ENCODE peak calls at places on chromosomes 13 and 19, in ten cellular contexts. S, P, R, B, V, K, G, F, J and Y are unnamed samples.

GRCh38 chr19:24078688-24079087 is 8.3 kb upstream of the ZNF254 start:
- DNase-seq in V (no peak), R (no peak), S (no peak), P (no peak), K (no peak), B (no peak), G (no peak), F (no peak), J (no peak), Y (no peak)

GRCh38 chr13:29849071-29849541 is 1.3 kb downstream of the UBL3 start:
- DNase-seq in F (peak), B (peak), R (peak), V (no peak), P (peak), G (peak), J (peak), S (peak), K (no peak), Y (peak)

GRCh38 chr19:10701955-10702307 is 692 bp downstream of the QTRT1 start:
- DNase-seq in B (no peak), V (no peak), R (no peak), G (no peak), J (peak), K (no peak), S (no peak), F (no peak), P (peak), Y (peak)

GRCh38 chr13:81540777-81541176 is 1199.9 kb upstream of the SPRY2 start:
- DNase-seq in V (peak), S (no peak), J (no peak), F (no peak), B (no peak), P (no peak), G (no peak), R (no peak), K (no peak), Y (peak)

GRCh38 chr19:13583114-13583513 is 76.8 kb upstream of the CACNA1A start:
- DNase-seq in V (no peak), F (no peak), J (no peak), S (no peak), R (no peak), P (no peak), K (no peak), G (no peak), B (no peak), Y (no peak)

GRCh38 chr13:50893211-50893852 is 16.3 kb upstream of the RNASEH2B start:
- DNase-seq in P (no peak), B (no peak), R (no peak), K (no peak), V (peak), F (no peak), S (peak), G (no peak), J (peak), Y (peak)

GRCh38 chr19:21087871-21088270 is 5.9 kb downstream of the ZNF714 start:
- DNase-seq in V (no peak), P (no peak), S (no peak), R (no peak), F (no peak), J (no peak), K (no peak), B (no peak), G (no peak), Y (no peak)

GRCh38 chr13:25886438-25887214 is 165.2 kb downstream of the SHISA2 start:
- DNase-seq in V (peak), K (no peak), J (no peak), S (peak), G (no peak), P (peak), R (peak), B (peak), F (no peak), Y (peak)

GRCh38 chr13:111789420-111789819 is 277.5 kb upstream of the SOX1 start:
- DNase-seq in K (no peak), J (no peak), B (no peak), P (no peak), R (no peak), G (no peak), V (no peak), F (no peak), S (no peak), Y (no peak)

GRCh38 chr13:109869312-109870237 is 83.2 kb upstream of the IRS2 start:
- DNase-seq in R (peak), S (peak), G (no peak), B (no peak), P (peak), K (no peak), J (no peak), V (no peak), F (peak), Y (peak)